ENCODE peak calls at places on chromosomes 2 and 18, in five cellular contexts. X is stimulated activated CD8-positive, alpha-beta memory T cell treated with anti-CD3 and anti-CD28 coated beads, Interleukin-2, amount 100 ng/mL, for 1 hour; L is small intestine; E is HFFc6; O is naive thymus-derived CD4-positive, alpha-beta T cell. J is an unnamed sample.

GRCh38 chr2:146370821-146371220 is 1474.0 kb upstream of the ACVR2A start:
- DNase-seq in L (no peak), X (no peak), O (no peak), E (peak; percentile 7), J (peak; percentile 12)

GRCh38 chr2:190791983-190792575 is 88.5 kb upstream of the GLS start:
- DNase-seq in L (no peak), E (no peak), X (no peak), O (no peak), J (no peak)

GRCh38 chr18:68215931-68216330 is 499.0 kb downstream of the TMX3 start:
- DNase-seq in L (no peak), X (no peak), O (no peak), E (peak; percentile 84), J (peak; percentile 25)

GRCh38 chr2:185127412-185127811 is 529.1 kb downstream of the ZNF804A start:
- DNase-seq in X (no peak), O (no peak), L (peak; percentile 9), E (no peak), J (no peak)

GRCh38 chr2:135052042-135052876 is at the start of gene RAB3GAP1:
- DNase-seq in E (peak; percentile 66), X (peak; percentile 82), O (peak; percentile 94), L (peak; percentile 87), J (peak; percentile 91)

GRCh38 chr2:120788349-120788700 is 52.7 kb downstream of the GLI2 start:
- DNase-seq in X (no peak), E (no peak), O (no peak), L (no peak), J (no peak)

GRCh38 chr18:621181-621580 is 24.4 kb downstream of the CLUL1 start:
- DNase-seq in O (no peak), E (no peak), X (no peak), L (no peak), J (peak; percentile 81)

GRCh38 chr2:35819053-35819452 is 536.5 kb upstream of the CRIM1 start:
- DNase-seq in X (no peak), L (no peak), E (no peak), O (no peak), J (no peak)

GRCh38 chr18:24540896-24541295 is 80.5 kb downstream of the HRH4 start:
- DNase-seq in O (no peak), X (no peak), L (no peak), E (no peak), J (no peak)

GRCh38 chr2:191358325-191359025 is 113.3 kb downstream of the MYO1B start:
- DNase-seq in L (no peak), X (no peak), E (no peak), O (no peak), J (no peak)

GRCh38 chr18:57797209-57797651 is 5.9 kb downstream of the ATP8B1 start:
- DNase-seq in O (no peak), L (peak; percentile 95), E (no peak), X (no peak), J (no peak)

GRCh38 chr18:7157760-7158159 is 40.2 kb upstream of the LAMA1 start:
- DNase-seq in X (no peak), L (no peak), O (no peak), E (no peak), J (no peak)

GRCh38 chr2:118310016-118310877 is 222.0 kb downstream of the INSIG2 start:
- DNase-seq in E (no peak), X (peak; percentile 23), O (peak; percentile 75), L (peak; percentile 5), J (peak; percentile 54)

GRCh38 chr2:141021611-141022010 is 1109.2 kb downstream of the LRP1B start:
- DNase-seq in L (no peak), E (peak; percentile 25), X (no peak), O (no peak), J (no peak)

GRCh38 chr2:17894551-17894950 is 16.1 kb downstream of the KCNS3 start:
- DNase-seq in E (no peak), O (no peak), X (no peak), L (no peak), J (no peak)

GRCh38 chr2:61493523-61493942 is 22.6 kb upstream of the USP34 start:
- DNase-seq in E (no peak), O (no peak), L (no peak), X (no peak), J (no peak)

GRCh38 chr18:73791081-73791480 is 356.6 kb downstream of the FBXO15 start:
- DNase-seq in X (no peak), E (peak; percentile 63), L (no peak), O (no peak), J (no peak)

GRCh38 chr2:77147154-77147553 is 375.0 kb downstream of the LRRTM4 start:
- DNase-seq in E (no peak), O (no peak), X (no peak), L (no peak), J (no peak)

GRCh38 chr2:177204417-177204816 is 8.2 kb upstream of the HNRNPA3 start:
- DNase-seq in L (no peak), E (no peak), X (no peak), O (no peak), J (no peak)

GRCh38 chr18:48924621-48925601 is 25.9 kb downstream of the SMAD7 start:
- DNase-seq in O (peak; percentile 51), E (no peak), L (no peak), X (no peak), J (no peak)

GRCh38 chr2:201261471-201261870 is 1.1 kb downstream of the CASP8 start:
- DNase-seq in E (no peak), X (no peak), O (peak; percentile 51), L (peak; percentile 24), J (no peak)

GRCh38 chr2:135052997-135053474 is 944 bp downstream of the RAB3GAP1 start:
- DNase-seq in O (peak; percentile 36), E (no peak), X (no peak), L (peak; percentile 6), J (no peak)

GRCh38 chr2:184938221-184938985 is 340.1 kb downstream of the ZNF804A start:
- DNase-seq in E (no peak), L (no peak), O (no peak), X (no peak), J (no peak)

GRCh38 chr18:79378416-79379250 is 17.1 kb upstream of the NFATC1 start:
- DNase-seq in L (peak; percentile 67), E (peak; percentile 15), X (peak; percentile 63), O (peak; percentile 87), J (peak; percentile 90)

GRCh38 chr2:151302879-151303278 is 13.4 kb upstream of the NMI start:
- DNase-seq in L (no peak), O (no peak), E (peak; percentile 44), X (no peak), J (peak; percentile 80)

GRCh38 chr2:26034597-26035067 is 748 bp downstream of the RAB10 start:
- DNase-seq in L (peak; percentile 34), E (no peak), X (no peak), O (no peak), J (no peak)

GRCh38 chr2:159758686-159759085 is 39.3 kb downstream of the CD302 start:
- DNase-seq in X (no peak), O (no peak), L (no peak), E (no peak), J (no peak)

GRCh38 chr2:70984228-70984575 is 5.8 kb downstream of the ANKRD53 start:
- DNase-seq in X (no peak), L (no peak), O (peak; percentile 13), E (no peak), J (no peak)

GRCh38 chr2:38116762-38117161 is 40.8 kb upstream of the CYP1B1 start:
- DNase-seq in E (peak; percentile 65), L (no peak), O (no peak), X (no peak), J (peak; percentile 69)

GRCh38 chr2:70935468-70936164 is at the start of gene ATP6V1B1:
- DNase-seq in L (no peak), E (no peak), X (no peak), O (no peak), J (no peak)

GRCh38 chr2:226183550-226183949 is 616.1 kb downstream of the IRS1 start:
- DNase-seq in X (no peak), L (no peak), O (no peak), E (no peak), J (no peak)

GRCh38 chr2:25369439-25369838 is 27.7 kb upstream of the DNMT3A start:
- DNase-seq in O (no peak), X (no peak), E (no peak), L (no peak), J (no peak)

GRCh38 chr2:46565364-46565763 is 86.0 kb downstream of the TMEM247 start:
- DNase-seq in E (no peak), O (no peak), L (no peak), X (no peak), J (no peak)

GRCh38 chr18:33560686-33561370 is 17.2 kb upstream of the ASXL3 start:
- DNase-seq in L (no peak), X (no peak), E (no peak), O (no peak), J (no peak)

GRCh38 chr2:47264183-47264582 is 109.1 kb upstream of the STPG4 start:
- DNase-seq in X (no peak), O (no peak), L (no peak), E (no peak), J (no peak)

GRCh38 chr2:241695676-241696075 is 6.2 kb upstream of the ING5 start:
- DNase-seq in L (no peak), X (no peak), E (no peak), O (no peak), J (no peak)

J was measured in AG08395.